ENCODE peak calls at places on chromosomes 11 and 22, in four cellular contexts. One of them, this sample, is unnamed.

GRCh38 chr11:9461760-9462134 is 935 bp downstream of the ZNF143 start:
- DNase-seq in nucleus accumbens: no peak
- DNase-seq in HTR-8/SVneo: no peak
- DNase-seq in NCI-H1436: no peak
- DNase-seq in this sample: no peak

GRCh38 chr11:133579165-133580031 is 47.1 kb upstream of the OPCML start:
- DNase-seq in nucleus accumbens: no peak
- DNase-seq in HTR-8/SVneo: no peak
- DNase-seq in NCI-H1436: no peak
- DNase-seq in this sample: peak

GRCh38 chr22:23862103-23862502 is 4.4 kb downstream of the SLC2A11 start:
- DNase-seq in nucleus accumbens: no peak
- DNase-seq in HTR-8/SVneo: peak
- DNase-seq in NCI-H1436: peak
- DNase-seq in this sample: no peak

GRCh38 chr22:44351685-44352377 is 39.1 kb upstream of the SHISAL1 start:
- DNase-seq in nucleus accumbens: no peak
- DNase-seq in HTR-8/SVneo: peak
- DNase-seq in NCI-H1436: no peak
- DNase-seq in this sample: no peak

GRCh38 chr11:57624864-57625263 is 24.8 kb downstream of the YPEL4 start:
- DNase-seq in nucleus accumbens: no peak
- DNase-seq in HTR-8/SVneo: no peak
- DNase-seq in NCI-H1436: no peak
- DNase-seq in this sample: no peak

GRCh38 chr11:132051704-132052103 is 681.3 kb downstream of the NTM start:
- DNase-seq in nucleus accumbens: no peak
- DNase-seq in HTR-8/SVneo: no peak
- DNase-seq in NCI-H1436: no peak
- DNase-seq in this sample: no peak

GRCh38 chr11:116703421-116703820 is 69.4 kb downstream of the BUD13 start:
- DNase-seq in nucleus accumbens: peak
- DNase-seq in HTR-8/SVneo: no peak
- DNase-seq in NCI-H1436: peak
- DNase-seq in this sample: peak

GRCh38 chr11:128906185-128907065 is 15.3 kb downstream of the KCNJ5 start:
- DNase-seq in nucleus accumbens: no peak
- DNase-seq in HTR-8/SVneo: no peak
- DNase-seq in NCI-H1436: no peak
- DNase-seq in this sample: no peak

GRCh38 chr11:79050784-79051183 is 390.0 kb downstream of the TENM4 start:
- DNase-seq in nucleus accumbens: no peak
- DNase-seq in HTR-8/SVneo: no peak
- DNase-seq in NCI-H1436: no peak
- DNase-seq in this sample: no peak

GRCh38 chr22:35330258-35330861 is 30.7 kb downstream of the TOM1 start:
- DNase-seq in nucleus accumbens: no peak
- DNase-seq in HTR-8/SVneo: no peak
- DNase-seq in NCI-H1436: no peak
- DNase-seq in this sample: no peak

GRCh38 chr11:35151896-35152295 is 12.9 kb downstream of the CD44 start:
- DNase-seq in nucleus accumbens: no peak
- DNase-seq in HTR-8/SVneo: no peak
- DNase-seq in NCI-H1436: no peak
- DNase-seq in this sample: no peak

GRCh38 chr11:48050304-48050703 is 69.9 kb downstream of the PTPRJ start:
- DNase-seq in nucleus accumbens: no peak
- DNase-seq in HTR-8/SVneo: no peak
- DNase-seq in NCI-H1436: no peak
- DNase-seq in this sample: no peak

GRCh38 chr11:123137496-123138270 is 57.4 kb downstream of the CLMP start:
- DNase-seq in nucleus accumbens: peak
- DNase-seq in HTR-8/SVneo: no peak
- DNase-seq in NCI-H1436: no peak
- DNase-seq in this sample: no peak

GRCh38 chr11:116217006-116217405 is 555.8 kb downstream of the BUD13 start:
- DNase-seq in nucleus accumbens: no peak
- DNase-seq in HTR-8/SVneo: no peak
- DNase-seq in NCI-H1436: no peak
- DNase-seq in this sample: no peak

GRCh38 chr11:58043379-58043778 is 12.6 kb downstream of the OR6Q1 start:
- DNase-seq in nucleus accumbens: no peak
- DNase-seq in HTR-8/SVneo: no peak
- DNase-seq in NCI-H1436: no peak
- DNase-seq in this sample: no peak

GRCh38 chr11:62889484-62890437 is 9.1 kb downstream of the SLC3A2 start:
- DNase-seq in nucleus accumbens: no peak
- DNase-seq in HTR-8/SVneo: peak
- DNase-seq in NCI-H1436: no peak
- DNase-seq in this sample: no peak

GRCh38 chr22:37892566-37893338 is 13.3 kb upstream of the MICALL1 start:
- DNase-seq in nucleus accumbens: peak
- DNase-seq in HTR-8/SVneo: no peak
- DNase-seq in NCI-H1436: no peak
- DNase-seq in this sample: peak

GRCh38 chr11:12167098-12167999 is 57.0 kb downstream of the MICAL2 start:
- DNase-seq in nucleus accumbens: no peak
- DNase-seq in HTR-8/SVneo: peak
- DNase-seq in NCI-H1436: no peak
- DNase-seq in this sample: no peak

GRCh38 chr11:104665631-104666030 is 232.6 kb downstream of the CASP12 start:
- DNase-seq in nucleus accumbens: no peak
- DNase-seq in HTR-8/SVneo: no peak
- DNase-seq in NCI-H1436: no peak
- DNase-seq in this sample: no peak

GRCh38 chr11:45078236-45079074 is 68.0 kb upstream of the PRDM11 start:
- DNase-seq in nucleus accumbens: no peak
- DNase-seq in HTR-8/SVneo: no peak
- DNase-seq in NCI-H1436: no peak
- DNase-seq in this sample: peak

GRCh38 chr22:37559901-37560681 is at the start of gene CDC42EP1:
- DNase-seq in nucleus accumbens: peak
- DNase-seq in HTR-8/SVneo: peak
- DNase-seq in NCI-H1436: no peak
- DNase-seq in this sample: no peak

GRCh38 chr11:57637626-57638004 is 12.1 kb downstream of the YPEL4 start:
- DNase-seq in nucleus accumbens: no peak
- DNase-seq in HTR-8/SVneo: peak
- DNase-seq in NCI-H1436: no peak
- DNase-seq in this sample: no peak

GRCh38 chr22:39514373-39514973 is 5.9 kb upstream of the ATF4 start:
- DNase-seq in nucleus accumbens: peak
- DNase-seq in HTR-8/SVneo: no peak
- DNase-seq in NCI-H1436: no peak
- DNase-seq in this sample: peak

GRCh38 chr11:11313426-11313825 is 39.6 kb downstream of the CSNK2A3 start:
- DNase-seq in nucleus accumbens: no peak
- DNase-seq in HTR-8/SVneo: no peak
- DNase-seq in NCI-H1436: no peak
- DNase-seq in this sample: no peak

GRCh38 chr11:128040603-128041002 is 546.8 kb downstream of the ETS1 start:
- DNase-seq in nucleus accumbens: no peak
- DNase-seq in HTR-8/SVneo: no peak
- DNase-seq in NCI-H1436: no peak
- DNase-seq in this sample: no peak

This sample was measured in amygdala.